ENCODE peak calls at places on chromosomes 5 and 9, in six cellular contexts. U is colonic mucosa, T is AG08396, V is foreskin fibroblast, C is amniotic stem cell, A is glomerular endothelial cell. O is an unnamed sample.

GRCh38 chr9:136323420-136323819 is 3.9 kb upstream of the GPSM1 start:
- DNase-seq in V (no peak), A (no peak), T (no peak), C (no peak), U (no peak), O (no peak)

GRCh38 chr5:137487600-137487999 is 11.5 kb downstream of the SPOCK1 start:
- DNase-seq in U (no peak), V (peak; percentile 82), T (peak; percentile 56), A (peak; percentile 41), C (peak; percentile 37), O (peak; percentile 28)

GRCh38 chr9:133420392-133420827 is 1.8 kb upstream of the ADAMTS13 start:
- DNase-seq in A (no peak), V (no peak), T (no peak), U (no peak), C (no peak), O (no peak)

GRCh38 chr9:72185561-72185960 is 36.3 kb downstream of the GDA start:
- DNase-seq in A (no peak), T (no peak), V (peak; percentile 1), U (no peak), C (no peak), O (no peak)

GRCh38 chr9:90801507-90802289 is at the start of gene SYK:
- DNase-seq in U (peak; percentile 79), A (no peak), T (no peak), C (no peak), V (no peak), O (no peak)

GRCh38 chr5:25604682-25605081 is 959.9 kb upstream of the CDH10 start:
- DNase-seq in A (no peak), T (no peak), C (no peak), V (no peak), U (no peak), O (no peak)

GRCh38 chr9:98168952-98169488 is 23.4 kb downstream of the CORO2A start:
- DNase-seq in T (no peak), A (no peak), U (peak; percentile 57), V (peak; percentile 39), C (no peak), O (peak; percentile 54)

GRCh38 chr5:142151436-142152382 is 43.1 kb downstream of the NDFIP1 start:
- DNase-seq in A (peak; percentile 80), C (peak; percentile 51), U (peak; percentile 67), T (peak; percentile 31), V (peak; percentile 89), O (peak; percentile 79)

GRCh38 chr5:177553671-177554429 is 513 bp downstream of the FAM193B start:
- DNase-seq in C (no peak), A (no peak), T (peak; percentile 71), V (peak; percentile 52), U (peak; percentile 61), O (no peak)

GRCh38 chr9:134928796-134929559 is 11.3 kb upstream of the FCN1 start:
- DNase-seq in A (no peak), C (no peak), T (no peak), V (no peak), U (no peak), O (no peak)

GRCh38 chr5:89128097-89128496 is 245.1 kb upstream of the MEF2C start:
- DNase-seq in T (no peak), V (peak; percentile 41), C (no peak), A (no peak), U (no peak), O (peak; percentile 14)

GRCh38 chr5:175738595-175739133 is 80.8 kb downstream of the HRH2 start:
- DNase-seq in T (no peak), V (no peak), C (no peak), U (no peak), A (no peak), O (no peak)

GRCh38 chr9:122121931-122122330 is 28.8 kb upstream of the TTLL11 start:
- DNase-seq in V (no peak), A (no peak), C (no peak), T (no peak), U (no peak), O (no peak)

GRCh38 chr5:155729684-155730059 is 597.3 kb upstream of the SGCD start:
- DNase-seq in C (no peak), U (no peak), T (no peak), V (no peak), A (no peak), O (no peak)

GRCh38 chr5:43014522-43014921 is 25.6 kb downstream of the ANXA2R start:
- DNase-seq in C (no peak), U (no peak), A (no peak), V (no peak), T (no peak), O (no peak)

GRCh38 chr5:79493596-79494343 is 20.2 kb downstream of the HOMER1 start:
- DNase-seq in V (no peak), U (no peak), C (no peak), A (no peak), T (no peak), O (no peak)

GRCh38 chr9:93304574-93305496 is 120.9 kb downstream of the WNK2 start:
- DNase-seq in A (no peak), U (peak; percentile 52), V (peak; percentile 64), C (peak; percentile 3), T (peak; percentile 87), O (peak; percentile 53)

GRCh38 chr5:132283423-132284043 is 10.7 kb upstream of the SLC22A4 start:
- DNase-seq in T (peak; percentile 82), U (no peak), A (no peak), V (peak; percentile 67), C (no peak), O (peak; percentile 79)

GRCh38 chr9:74500584-74500924 is 3.4 kb downstream of the RORB start:
- DNase-seq in T (no peak), U (no peak), C (no peak), A (no peak), V (no peak), O (no peak)

GRCh38 chr5:59583810-59584562 is 309.5 kb downstream of the PDE4D start:
- DNase-seq in U (peak; percentile 69), C (no peak), V (peak; percentile 24), T (no peak), A (no peak), O (no peak)

GRCh38 chr5:179530069-179530998 is 20.0 kb upstream of the RUFY1 start:
- DNase-seq in A (no peak), V (peak; percentile 70), C (no peak), T (peak; percentile 68), U (peak; percentile 68), O (peak; percentile 15)

GRCh38 chr5:75648712-75649111 is 37.5 kb downstream of the ANKDD1B start:
- DNase-seq in V (no peak), A (no peak), U (peak; percentile 44), C (no peak), T (no peak), O (no peak)

GRCh38 chr5:84634256-84634655 is 249.6 kb upstream of the EDIL3 start:
- DNase-seq in V (no peak), C (no peak), A (no peak), U (no peak), T (no peak), O (peak; percentile 4)

GRCh38 chr5:1332461-1333001 is 12.4 kb downstream of the CLPTM1L start:
- DNase-seq in C (no peak), U (no peak), A (no peak), V (no peak), T (no peak), O (no peak)

GRCh38 chr5:148932355-148932935 is 106.0 kb downstream of the ADRB2 start:
- DNase-seq in C (no peak), V (peak; percentile 72), A (no peak), T (no peak), U (peak; percentile 38), O (no peak)

GRCh38 chr5:511476-511875 is 12.8 kb downstream of the SLC9A3 start:
- DNase-seq in A (no peak), U (no peak), C (no peak), T (no peak), V (no peak), O (no peak)

GRCh38 chr9:35108946-35109575 is 6.1 kb upstream of the STOML2 start:
- DNase-seq in T (no peak), U (no peak), A (no peak), V (no peak), C (no peak), O (no peak)

GRCh38 chr9:78298046-78298511 is 1.2 kb downstream of the PSAT1 start:
- DNase-seq in A (no peak), U (no peak), T (peak; percentile 28), C (no peak), V (peak; percentile 30), O (no peak)

GRCh38 chr5:6373081-6373846 is 5.1 kb downstream of the MED10 start:
- DNase-seq in C (no peak), T (no peak), V (no peak), U (no peak), A (no peak), O (no peak)

O was measured in brain microvascular endothelial cell.